ENCODE peak calls at places on chromosomes 3 and 15, in four cellular contexts. One of them, this sample, is unnamed.
A peak's percentile ranks its signal among the peaks of the same experiment; 100 is the strongest.

GRCh38 chr3:175342196-175342595 is 483.1 kb downstream of the NAALADL2 start:
- DNase-seq in IMR-90: peak; percentile 15
- DNase-seq in mesendoderm: peak; percentile 8
- DNase-seq in H1: no peak
- DNase-seq in this sample: no peak

GRCh38 chr3:58144478-58145142 is 66.2 kb downstream of the DNASE1L3 start:
- DNase-seq in IMR-90: no peak
- DNase-seq in mesendoderm: no peak
- DNase-seq in H1: no peak
- DNase-seq in this sample: no peak

GRCh38 chr3:7682822-7683229 is 818.8 kb upstream of the LMCD1 start:
- DNase-seq in IMR-90: peak; percentile 10
- DNase-seq in mesendoderm: peak; percentile 52
- DNase-seq in H1: no peak
- DNase-seq in this sample: no peak

GRCh38 chr15:70374096-70374495 is 276.4 kb upstream of the TLE3 start:
- DNase-seq in IMR-90: no peak
- DNase-seq in mesendoderm: no peak
- DNase-seq in H1: no peak
- DNase-seq in this sample: peak; percentile 17

GRCh38 chr3:41573591-41573990 is 374.3 kb downstream of the CTNNB1 start:
- DNase-seq in IMR-90: no peak
- DNase-seq in mesendoderm: no peak
- DNase-seq in H1: no peak
- DNase-seq in this sample: no peak

GRCh38 chr3:170421147-170421641 is 2.5 kb downstream of the CLDN11 start:
- DNase-seq in IMR-90: peak; percentile 44
- DNase-seq in mesendoderm: no peak
- DNase-seq in H1: no peak
- DNase-seq in this sample: no peak

GRCh38 chr3:160739079-160739478 is 17.0 kb upstream of the PPM1L start:
- DNase-seq in IMR-90: no peak
- DNase-seq in mesendoderm: no peak
- DNase-seq in H1: no peak
- DNase-seq in this sample: no peak

GRCh38 chr3:186985713-186986364 is 55.5 kb downstream of the ST6GAL1 start:
- DNase-seq in IMR-90: no peak
- DNase-seq in mesendoderm: no peak
- DNase-seq in H1: no peak
- DNase-seq in this sample: no peak

GRCh38 chr3:5188419-5189405 is 1.2 kb downstream of the EDEM1 start:
- DNase-seq in IMR-90: peak; percentile 17
- DNase-seq in mesendoderm: peak; percentile 69
- DNase-seq in H1: peak; percentile 47
- DNase-seq in this sample: peak; percentile 37
- H4K8ac ChIP-seq in IMR-90: peak overlapping the region; percentile 10
- H4K8ac ChIP-seq in mesendoderm: no peak overlapping the region
- H4K8ac ChIP-seq in H1: no peak overlapping the region
- H4K8ac ChIP-seq in this sample: no peak overlapping the region

GRCh38 chr3:126352476-126353454 is 4.4 kb downstream of the KLF15 start:
- DNase-seq in IMR-90: peak; percentile 40
- DNase-seq in mesendoderm: no peak
- DNase-seq in H1: no peak
- DNase-seq in this sample: no peak

GRCh38 chr3:126351771-126352475 is 5.3 kb downstream of the KLF15 start:
- DNase-seq in IMR-90: no peak
- DNase-seq in mesendoderm: no peak
- DNase-seq in H1: no peak
- DNase-seq in this sample: no peak

GRCh38 chr3:126355251-126355650 is 2.0 kb downstream of the KLF15 start:
- DNase-seq in IMR-90: no peak
- DNase-seq in mesendoderm: no peak
- DNase-seq in H1: no peak
- DNase-seq in this sample: no peak

GRCh38 chr3:126354776-126355175 is 2.4 kb downstream of the KLF15 start:
- DNase-seq in IMR-90: no peak
- DNase-seq in mesendoderm: no peak
- DNase-seq in H1: no peak
- DNase-seq in this sample: no peak

DNA sequence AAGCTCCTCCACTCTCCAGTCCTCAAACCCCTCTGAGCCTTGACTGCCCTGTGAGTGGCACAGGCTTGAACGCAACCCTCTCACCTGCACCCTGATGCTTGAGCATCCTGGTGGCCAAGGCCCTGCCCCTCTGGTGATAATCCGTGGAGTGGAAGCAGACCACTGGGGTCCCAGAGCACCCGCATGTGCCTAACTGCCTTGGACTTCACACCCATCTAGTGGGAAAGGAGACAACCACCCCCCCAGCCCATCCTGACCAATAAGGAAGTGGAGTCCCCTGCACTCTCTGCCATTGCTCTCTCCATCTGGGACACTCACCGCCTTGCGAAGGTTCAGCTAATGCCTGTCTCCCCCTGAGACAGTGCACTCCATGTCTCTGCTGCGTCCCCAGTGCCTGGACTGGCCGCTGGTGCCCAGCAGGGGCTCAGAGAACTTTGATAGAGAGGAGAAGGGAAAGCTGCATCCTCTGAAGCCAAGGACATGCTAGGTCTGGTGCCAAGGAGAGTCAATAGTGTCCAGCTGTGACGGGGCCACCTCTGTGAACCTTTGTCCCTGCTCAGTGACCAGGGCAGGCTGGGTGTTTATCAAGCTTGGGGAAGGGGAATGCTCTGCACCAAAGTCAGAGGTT is 3.4 kb downstream of the KLF15 start:
- DNase-seq in IMR-90: no peak
- DNase-seq in mesendoderm: no peak
- DNase-seq in H1: no peak
- DNase-seq in this sample: no peak
- H3K56ac ChIP-seq in IMR-90: no peak overlapping the region
- H3K56ac ChIP-seq in mesendoderm: no peak overlapping the region
- H3K56ac ChIP-seq in H1: no peak overlapping the region
- H3K56ac ChIP-seq in this sample: no peak overlapping the region

DNA sequence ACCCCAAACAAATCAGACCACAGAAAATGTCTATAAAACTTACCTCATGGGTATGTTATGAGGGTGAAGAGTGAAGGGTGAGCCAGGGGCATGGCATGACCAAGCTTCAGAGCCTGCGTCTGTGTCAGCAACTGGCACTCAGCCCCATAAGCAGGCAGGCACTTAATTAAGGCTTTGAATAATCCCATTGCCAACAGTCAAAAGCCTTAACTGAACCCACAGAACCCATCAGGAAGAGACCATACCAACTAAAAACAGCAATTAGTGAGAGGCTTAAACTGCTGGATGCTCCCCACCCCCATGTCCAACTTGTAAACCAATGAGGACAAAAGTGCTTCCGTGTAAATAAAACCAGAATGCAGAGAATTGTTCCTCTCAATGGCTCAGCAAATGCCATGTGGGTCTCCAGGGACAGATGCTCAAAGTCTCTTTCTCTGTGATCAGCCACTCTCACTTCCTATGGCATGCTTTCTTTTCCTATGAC is 126.0 kb downstream of the MYLK start:
- DNase-seq in IMR-90: peak; percentile 65
- DNase-seq in mesendoderm: no peak
- DNase-seq in H1: peak; percentile 35
- DNase-seq in this sample: no peak
- H4K8ac ChIP-seq in IMR-90: peak overlapping the region; percentile 78
- H4K8ac ChIP-seq in mesendoderm: no peak overlapping the region
- H4K8ac ChIP-seq in H1: no peak overlapping the region
- H4K8ac ChIP-seq in this sample: no peak overlapping the region

GRCh38 chr3:194910414-194910979 is 224.8 kb downstream of the FAM43A start:
- DNase-seq in IMR-90: no peak
- DNase-seq in mesendoderm: no peak
- DNase-seq in H1: no peak
- DNase-seq in this sample: no peak
- H3K56ac ChIP-seq in IMR-90: no peak overlapping the region
- H3K56ac ChIP-seq in mesendoderm: no peak overlapping the region
- H3K56ac ChIP-seq in H1: no peak overlapping the region
- H3K56ac ChIP-seq in this sample: no peak overlapping the region

DNA sequence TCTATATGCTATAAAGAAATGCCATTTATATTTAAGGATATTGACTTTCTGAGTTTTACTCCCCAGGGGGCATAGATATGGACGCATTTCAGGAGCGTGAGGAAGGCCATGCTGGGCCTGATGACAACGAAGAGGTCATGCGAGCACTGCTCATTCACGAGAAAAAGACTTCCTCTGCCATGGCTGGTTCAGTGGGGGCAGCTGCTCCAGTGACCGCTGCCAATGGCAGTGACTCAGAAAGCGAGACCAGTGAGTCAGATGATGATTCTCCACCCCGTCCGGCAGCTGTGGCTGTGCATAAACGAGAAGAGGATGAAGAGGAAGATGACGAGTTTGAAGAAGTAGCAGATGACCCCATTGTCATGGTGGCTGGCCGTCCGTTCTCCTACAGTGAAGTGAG is 38.4 kb downstream of the GTF2E1 start:
- DNase-seq in IMR-90: peak; percentile 93
- DNase-seq in mesendoderm: no peak
- DNase-seq in H1: no peak
- DNase-seq in this sample: no peak
- H4K8ac ChIP-seq in IMR-90: peak overlapping the region; percentile 42
- H4K8ac ChIP-seq in mesendoderm: no peak overlapping the region
- H4K8ac ChIP-seq in H1: no peak overlapping the region
- H4K8ac ChIP-seq in this sample: no peak overlapping the region

DNA sequence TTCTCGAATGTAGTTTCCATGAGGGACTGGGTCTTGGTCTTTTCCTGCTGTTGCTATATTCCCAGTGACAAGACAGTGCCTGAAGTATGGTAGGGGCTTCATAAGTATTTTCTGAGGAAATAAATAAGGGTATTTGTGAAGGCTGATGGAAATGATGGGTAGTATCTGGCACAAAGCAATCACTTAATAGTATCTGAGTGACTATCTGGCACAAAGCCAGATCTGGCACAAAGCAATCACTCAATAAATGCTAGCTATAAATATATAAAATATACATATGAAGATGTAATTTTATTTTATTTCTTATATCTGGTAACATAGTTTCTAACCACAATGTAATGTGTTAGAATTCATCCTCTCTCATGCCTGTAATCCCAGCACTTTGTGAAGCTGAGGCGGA is 20.7 kb upstream of the PROK2 start:
- DNase-seq in IMR-90: no peak
- DNase-seq in mesendoderm: no peak
- DNase-seq in H1: no peak
- DNase-seq in this sample: no peak
- H3K56ac ChIP-seq in IMR-90: no peak overlapping the region
- H3K56ac ChIP-seq in mesendoderm: no peak overlapping the region
- H3K56ac ChIP-seq in H1: no peak overlapping the region
- H3K56ac ChIP-seq in this sample: no peak overlapping the region

GRCh38 chr15:90681056-90681455 is 36.1 kb upstream of the BLM start:
- DNase-seq in IMR-90: no peak
- DNase-seq in mesendoderm: no peak
- DNase-seq in H1: no peak
- DNase-seq in this sample: no peak
- H4K8ac ChIP-seq in IMR-90: peak overlapping the region; percentile 71
- H4K8ac ChIP-seq in mesendoderm: no peak overlapping the region
- H4K8ac ChIP-seq in H1: no peak overlapping the region
- H4K8ac ChIP-seq in this sample: no peak overlapping the region

DNA sequence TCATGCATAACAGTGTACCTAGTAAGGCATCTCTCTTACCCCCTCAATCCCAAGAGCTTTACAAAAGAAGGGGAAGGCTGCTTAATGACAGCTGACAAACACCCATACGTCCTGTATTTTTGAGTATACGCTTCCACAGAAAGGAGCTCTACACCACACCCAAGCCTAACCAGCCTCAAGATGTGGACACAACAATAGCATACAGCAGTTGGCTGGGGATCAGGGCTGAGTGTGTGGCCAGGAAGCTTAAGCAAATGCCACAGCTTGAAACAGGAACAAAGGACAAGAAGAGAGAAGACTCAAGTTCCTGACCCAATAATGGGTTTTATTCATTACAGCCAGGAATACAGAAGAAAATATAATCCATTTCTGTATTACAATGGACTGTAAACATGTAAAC is 6.9 kb downstream of the HEXA start:
- DNase-seq in IMR-90: no peak
- DNase-seq in mesendoderm: no peak
- DNase-seq in H1: no peak
- DNase-seq in this sample: no peak
- H3K56ac ChIP-seq in IMR-90: no peak overlapping the region
- H3K56ac ChIP-seq in mesendoderm: no peak overlapping the region
- H3K56ac ChIP-seq in H1: no peak overlapping the region
- H3K56ac ChIP-seq in this sample: no peak overlapping the region

DNA sequence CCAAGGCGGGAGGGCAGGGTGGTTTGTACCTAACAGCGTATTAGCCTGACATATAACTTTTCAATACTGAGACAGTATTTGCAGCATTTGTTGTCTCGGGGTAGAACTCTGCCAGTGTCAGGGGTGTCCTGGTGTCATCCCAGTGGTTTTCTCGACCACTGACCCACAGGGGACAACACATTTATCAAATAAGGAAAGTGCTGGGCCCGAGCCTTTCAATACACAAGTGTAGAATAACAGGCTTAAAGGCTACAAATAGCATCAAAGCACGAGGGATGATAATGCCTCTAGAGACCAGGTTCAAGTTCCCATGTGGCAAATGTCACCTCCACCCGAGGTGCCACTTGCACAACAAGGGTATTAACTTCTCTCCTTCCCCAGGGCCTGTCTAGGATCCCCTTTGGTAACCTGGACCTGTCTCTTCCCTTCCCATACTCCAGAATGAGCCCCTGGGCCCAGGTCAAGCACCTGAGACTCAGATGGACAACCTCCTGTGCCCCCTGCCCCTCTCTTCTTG is 9.5 kb upstream of the SLC6A6 start:
- DNase-seq in IMR-90: no peak
- DNase-seq in mesendoderm: no peak
- DNase-seq in H1: no peak
- DNase-seq in this sample: no peak
- H4K8ac ChIP-seq in IMR-90: peak overlapping the region; percentile 58
- H4K8ac ChIP-seq in mesendoderm: no peak overlapping the region
- H4K8ac ChIP-seq in H1: no peak overlapping the region
- H4K8ac ChIP-seq in this sample: no peak overlapping the region

This sample was measured in H9.